ENCODE peak calls at places on chromosomes 5 and 9, in eight cellular contexts. F, Q, H, N, T, P, K and B are unnamed samples.

GRCh38 chr5:146042628-146043279 is 62.6 kb downstream of the PLAC8L1 start:
- DNase-seq in F (no peak), H (no peak), P (peak), N (peak), Q (no peak), K (no peak), T (no peak), B (no peak)

GRCh38 chr5:1299961-1300360 is 5.1 kb upstream of the TERT start:
- DNase-seq in P (no peak), N (no peak), T (no peak), F (no peak), H (no peak), Q (no peak), K (no peak), B (no peak)

GRCh38 chr5:38783011-38783551 is 62.7 kb upstream of the OSMR start:
- DNase-seq in Q (no peak), T (no peak), H (no peak), F (no peak), P (peak), K (no peak), N (peak), B (peak)

GRCh38 chr5:72407078-72407477 is 86.9 kb downstream of the PTCD2 start:
- DNase-seq in H (no peak), P (no peak), Q (no peak), F (no peak), N (no peak), K (no peak), T (no peak), B (no peak)

GRCh38 chr9:127231666-127232065 is 32.9 kb upstream of the GARNL3 start:
- DNase-seq in H (no peak), P (no peak), N (no peak), K (no peak), F (no peak), T (no peak), Q (no peak), B (no peak)

GRCh38 chr5:120368923-120369715 is 95.0 kb upstream of the PRR16 start:
- DNase-seq in F (no peak), P (no peak), N (no peak), T (no peak), K (peak), H (no peak), Q (no peak), B (no peak)

GRCh38 chr5:91269198-91269597 is 113.9 kb downstream of the ARRDC3 start:
- DNase-seq in H (no peak), P (no peak), Q (peak), T (peak), K (no peak), N (no peak), F (no peak), B (no peak)

GRCh38 chr9:128887914-128888350 is 6.0 kb downstream of the LRRC8A start:
- DNase-seq in H (no peak), P (no peak), F (no peak), K (no peak), Q (no peak), N (peak), T (no peak), B (no peak)

GRCh38 chr5:3348576-3349535 is 246.8 kb upstream of the IRX1 start:
- DNase-seq in F (no peak), T (no peak), Q (no peak), P (no peak), H (no peak), N (no peak), K (no peak), B (no peak)

GRCh38 chr5:150278916-150279315 is 10.7 kb downstream of the CAMK2A start:
- DNase-seq in N (peak), P (peak), F (no peak), T (no peak), H (no peak), Q (no peak), K (no peak), B (no peak)

GRCh38 chr5:31954091-31954490 is 220.0 kb downstream of the GOLPH3 start:
- DNase-seq in N (no peak), T (no peak), P (no peak), F (no peak), Q (no peak), K (no peak), H (no peak), B (no peak)

GRCh38 chr5:154755361-154756202 is at the start of gene LARP1:
- DNase-seq in Q (peak), P (no peak), K (no peak), F (no peak), T (no peak), H (peak), N (peak), B (peak)